ENCODE peak calls at places on chromosomes 5 and 9, in nine cellular contexts. L is WTC11, P is HCT116, K is SK-N-SH, V is HepG2, Z is A549, O is endothelial cell of umbilical vein, I is GM12878, U is H1. J is an unnamed sample.

GRCh38 chr9:35487066-35487465 is 2.8 kb upstream of the RUSC2 start:
- DNase-seq in U (no peak), I (no peak), P (no peak), Z (no peak), K (no peak), L (no peak), V (no peak), O (no peak), J (peak; percentile 28)

GRCh38 chr5:129963359-129963758 is 59.1 kb downstream of the CHSY3 start:
- DNase-seq in Z (no peak), K (no peak), V (no peak), O (peak; percentile 90), L (no peak), U (no peak), P (no peak), I (no peak), J (no peak)

GRCh38 chr5:137218896-137219295 is 280.2 kb downstream of the SPOCK1 start:
- DNase-seq in I (no peak), K (no peak), U (no peak), Z (no peak), V (no peak), P (no peak), O (no peak), L (no peak), J (no peak)

GRCh38 chr5:33313150-33313549 is 127.6 kb upstream of the TARS1 start:
- DNase-seq in O (peak; percentile 60), P (peak; percentile 58), Z (peak; percentile 6), I (no peak), U (no peak), L (no peak), K (no peak), V (no peak), J (no peak)

GRCh38 chr5:34587355-34588241 is 68.5 kb upstream of the RAI14 start:
- DNase-seq in Z (peak; percentile 60), V (peak; percentile 57), P (no peak), L (no peak), O (peak; percentile 70), I (peak; percentile 15), K (no peak), U (no peak), J (peak; percentile 20)

GRCh38 chr5:153520137-153520536 is 29.7 kb downstream of the GRIA1 start:
- DNase-seq in I (no peak), V (no peak), L (no peak), O (no peak), P (no peak), K (no peak), Z (no peak), U (no peak), J (no peak)

GRCh38 chr9:114271556-114272510 is 51.1 kb upstream of the ORM1 start:
- DNase-seq in U (no peak), L (peak; percentile 58), V (peak; percentile 28), P (peak; percentile 28), O (peak; percentile 58), Z (no peak), I (no peak), K (peak; percentile 78), J (peak; percentile 78)

GRCh38 chr9:15642369-15642962 is 89.6 kb downstream of the CCDC171 start:
- DNase-seq in O (peak; percentile 59), Z (peak; percentile 26), V (peak; percentile 50), L (no peak), I (no peak), P (peak; percentile 43), U (no peak), K (peak; percentile 33), J (peak; percentile 73)

GRCh38 chr9:133135193-133135745 is 14.2 kb upstream of the RALGDS start:
- DNase-seq in L (no peak), V (no peak), U (no peak), P (peak; percentile 90), I (no peak), O (peak; percentile 93), K (peak; percentile 44), Z (peak; percentile 86), J (no peak)

GRCh38 chr5:176388003-176388340 is 426 bp downstream of the NOP16 start:
- DNase-seq in K (peak; percentile 65), O (no peak), U (no peak), P (no peak), I (no peak), V (peak; percentile 31), L (no peak), Z (peak; percentile 55), J (peak; percentile 64)

GRCh38 chr5:79642210-79642609 is 30.0 kb downstream of the TENT2 start:
- DNase-seq in P (no peak), K (no peak), O (no peak), L (no peak), I (no peak), V (no peak), Z (no peak), U (no peak), J (no peak)

GRCh38 chr5:10934789-10935355 is 173.8 kb upstream of the DAP start:
- DNase-seq in Z (no peak), K (no peak), V (no peak), I (no peak), O (no peak), L (no peak), U (no peak), P (no peak), J (no peak)
- TF ChIP-seq MAX in Z (no peak), K (no peak), V (no peak), I (no peak), O (no peak), L (no peak), U (no peak), P (no peak), J (no peak)

GRCh38 chr5:138287252-138287651 is 12.8 kb upstream of the GFRA3 start:
- DNase-seq in L (no peak), K (no peak), V (no peak), O (no peak), Z (no peak), P (no peak), U (no peak), I (no peak), J (peak; percentile 12)

GRCh38 chr5:138280915-138281314 is 6.5 kb upstream of the GFRA3 start:
- DNase-seq in O (no peak), V (no peak), P (no peak), K (no peak), L (no peak), Z (no peak), U (no peak), I (no peak), J (no peak)

DNA sequence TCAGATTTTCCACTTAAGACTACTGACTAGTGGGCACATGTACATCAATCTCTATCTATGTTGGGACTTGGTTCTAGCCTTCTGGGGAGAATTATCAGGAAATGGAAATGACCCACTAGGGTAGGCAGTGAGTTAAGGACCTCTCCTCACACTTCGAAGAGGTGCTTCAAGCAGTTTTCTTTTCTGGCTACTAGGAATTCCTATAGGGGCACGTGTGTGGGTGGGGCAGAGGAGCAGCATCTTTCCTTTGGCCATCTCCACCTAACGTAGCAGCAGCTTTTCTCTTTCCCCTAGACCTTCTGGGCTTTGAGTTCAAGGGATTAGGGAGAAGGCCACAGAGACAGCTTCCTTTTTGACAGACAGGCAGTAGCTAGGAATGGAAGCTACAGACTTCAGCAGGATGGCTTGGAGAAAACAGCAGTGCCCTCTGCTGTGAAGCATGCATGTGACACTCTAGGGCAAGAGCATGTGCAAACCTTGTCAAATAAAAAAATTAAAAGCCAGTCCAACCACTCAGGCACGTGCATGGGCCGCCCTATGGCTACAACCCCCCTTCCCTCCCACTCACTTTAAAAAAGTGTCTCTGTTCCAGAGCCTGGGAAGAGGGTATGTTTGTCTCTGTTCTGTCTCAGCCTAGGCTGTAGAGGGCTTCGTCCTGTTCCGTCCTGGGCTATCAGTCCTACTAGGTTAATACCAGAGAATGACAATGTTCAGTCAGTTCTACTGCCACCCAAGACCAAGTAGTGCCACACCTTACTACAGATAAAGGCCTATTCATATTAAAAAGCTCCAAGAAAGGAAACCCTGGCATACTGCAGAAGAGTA is 8.7 kb upstream of the GFRA3 start:
- DNase-seq in I (no peak), L (peak; percentile 57), P (peak; percentile 34), U (no peak), O (peak; percentile 63), Z (peak; percentile 44), V (peak; percentile 68), K (peak; percentile 74), J (peak; percentile 71)
- TF ChIP-seq CTCF in I (peak; percentile 44), L (no peak), P (peak; percentile 55), U (peak; percentile 78), O (peak; percentile 18), Z (peak; percentile 61), V (peak; percentile 86), K (peak; percentile 63), J (peak; percentile 63)

DNA sequence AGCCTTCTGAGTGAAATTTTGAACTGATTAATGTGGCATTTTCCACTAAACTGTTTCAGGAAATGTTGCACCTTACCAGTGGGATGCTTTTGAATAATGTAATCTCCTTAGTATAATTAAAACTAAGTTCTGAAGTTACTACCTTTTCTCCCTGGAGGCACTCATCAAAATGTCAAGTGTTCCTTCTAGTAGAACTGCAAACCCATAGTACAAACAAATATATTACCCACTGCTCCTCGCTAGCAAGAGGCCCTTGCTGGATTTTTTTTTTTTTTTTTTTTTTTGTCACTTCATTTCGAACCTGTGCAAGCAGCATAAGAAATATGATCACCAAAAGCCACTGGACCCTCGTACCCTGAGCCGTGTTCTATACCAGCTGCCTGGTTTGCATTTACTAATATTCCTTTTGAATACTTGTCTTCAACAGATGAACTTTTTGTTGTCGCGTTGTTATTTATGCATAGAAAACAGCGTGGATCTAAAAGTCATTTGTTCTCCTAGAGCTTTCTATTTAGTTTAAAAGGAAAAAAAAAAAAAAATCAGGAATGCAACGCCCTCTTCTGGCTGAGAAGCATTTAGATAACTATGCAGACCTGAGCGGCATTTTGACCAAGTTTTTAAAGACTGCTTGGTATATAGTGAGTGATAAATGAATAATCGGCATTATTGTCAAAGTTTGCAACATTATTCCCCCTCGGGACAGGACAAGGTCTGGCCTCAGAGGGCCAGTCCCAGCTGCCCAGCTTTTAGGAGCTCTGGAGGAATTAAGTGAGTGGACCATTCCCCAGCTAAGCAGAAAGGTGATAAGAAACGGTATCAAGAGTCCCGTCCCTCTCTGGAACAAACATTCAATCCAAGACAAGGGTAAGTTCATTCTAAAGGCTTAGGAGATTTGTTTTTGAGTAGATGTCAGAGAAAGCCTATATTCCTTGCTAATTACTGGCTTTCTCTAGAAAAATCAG is 162.5 kb upstream of the KIF2A start:
- DNase-seq in L (no peak), V (peak; percentile 13), Z (no peak), U (no peak), P (peak; percentile 16), I (no peak), K (peak; percentile 24), O (peak; percentile 33), J (peak; percentile 22)
- TF ChIP-seq MAX in L (no peak), V (no peak), Z (no peak), U (no peak), P (no peak), I (no peak), K (no peak), O (no peak), J (no peak)

GRCh38 chr5:78060421-78060820 is 234.1 kb downstream of the AP3B1 start:
- DNase-seq in O (peak; percentile 8), I (no peak), U (no peak), L (no peak), V (no peak), K (no peak), Z (no peak), P (no peak), J (no peak)

GRCh38 chr5:78050888-78051287 is 243.6 kb downstream of the AP3B1 start:
- DNase-seq in Z (no peak), L (no peak), K (no peak), I (no peak), P (no peak), V (no peak), O (peak; percentile 70), U (no peak), J (no peak)

GRCh38 chr5:78056901-78057514 is 237.5 kb downstream of the AP3B1 start:
- DNase-seq in O (peak; percentile 83), U (no peak), K (no peak), I (no peak), V (no peak), Z (peak; percentile 8), L (no peak), P (no peak), J (no peak)

GRCh38 chr5:78056053-78056452 is 238.4 kb downstream of the AP3B1 start:
- DNase-seq in K (no peak), U (no peak), V (no peak), Z (no peak), P (no peak), O (no peak), I (no peak), L (no peak), J (no peak)
- TF ChIP-seq CTCF in K (no peak), U (no peak), V (no peak), Z (no peak), P (no peak), O (no peak), I (no peak), L (no peak), J (no peak)